ENCODE peak calls at places on chromosomes 6 and 20, in five cellular contexts. M is AG04449, K is GM23338, Y is osteoblast, I is mucosa of descending colon. O is an unnamed sample.

GRCh38 chr6:51936536-51936935 is 150.9 kb downstream of the PKHD1 start:
- DNase-seq in M (no peak), K (no peak), Y (no peak), I (no peak), O (no peak)

GRCh38 chr6:36025260-36025931 is 955 bp upstream of the SLC26A8 start:
- DNase-seq in M (no peak), K (no peak), Y (peak; percentile 90), I (no peak), O (no peak)

GRCh38 chr6:113564401-113565161 is 292.6 kb upstream of the MARCKS start:
- DNase-seq in M (peak; percentile 82), K (peak; percentile 91), Y (peak; percentile 84), I (peak; percentile 61), O (peak; percentile 79)

GRCh38 chr6:26003102-26003694 is 40.6 kb downstream of the TRIM38 start:
- DNase-seq in M (no peak), K (peak; percentile 85), Y (peak; percentile 87), I (peak; percentile 84), O (no peak)

GRCh38 chr6:146700078-146700686 is 101.4 kb downstream of the ADGB start:
- DNase-seq in M (peak; percentile 47), K (peak; percentile 86), Y (peak; percentile 10), I (peak; percentile 91), O (peak; percentile 69)

GRCh38 chr6:167997642-167998041 is at the start of gene KIF25:
- DNase-seq in M (no peak), K (no peak), Y (no peak), I (no peak), O (no peak)

GRCh38 chr6:158283304-158284005 is 28.8 kb upstream of the TULP4 start:
- DNase-seq in M (no peak), K (peak; percentile 54), Y (peak; percentile 58), I (no peak), O (no peak)

GRCh38 chr20:15475483-15475882 is 1097.8 kb downstream of the KIF16B start:
- DNase-seq in M (no peak), K (no peak), Y (no peak), I (peak; percentile 54), O (no peak)

GRCh38 chr20:21808863-21809664 is 103.6 kb downstream of the PAX1 start:
- DNase-seq in M (no peak), K (peak; percentile 89), Y (peak; percentile 57), I (peak; percentile 62), O (no peak)

GRCh38 chr20:44247676-44248419 is 740 bp downstream of the GDAP1L1 start:
- DNase-seq in M (no peak), K (peak; percentile 93), Y (peak; percentile 85), I (no peak), O (no peak)

GRCh38 chr6:16257999-16258708 is 19.8 kb downstream of the GMPR start:
- DNase-seq in M (no peak), K (peak; percentile 51), Y (peak; percentile 62), I (no peak), O (no peak)

GRCh38 chr20:56371977-56372376 is 13.2 kb downstream of the FAM210B start:
- DNase-seq in M (no peak), K (no peak), Y (no peak), I (no peak), O (no peak)

GRCh38 chr20:15005300-15005986 is 668.0 kb upstream of the FLRT3 start:
- DNase-seq in M (no peak), K (no peak), Y (no peak), I (no peak), O (no peak)

GRCh38 chr6:111777357-111777756 is 95.9 kb downstream of the FYN start:
- DNase-seq in M (no peak), K (no peak), Y (no peak), I (no peak), O (no peak)
- TF ChIP-seq CTCF in M (peak; percentile 18), K (peak; percentile 40), Y (peak; percentile 18), I (no peak), O (no peak)

GRCh38 chr6:116779569-116780164 is 14.1 kb upstream of the FAM162B start:
- DNase-seq in M (no peak), K (peak; percentile 85), Y (peak; percentile 29), I (peak; percentile 27), O (no peak)
- TF ChIP-seq CTCF in M (peak; percentile 7), K (peak; percentile 54), Y (peak; percentile 49), I (peak; percentile 11), O (peak; percentile 50)

DNA sequence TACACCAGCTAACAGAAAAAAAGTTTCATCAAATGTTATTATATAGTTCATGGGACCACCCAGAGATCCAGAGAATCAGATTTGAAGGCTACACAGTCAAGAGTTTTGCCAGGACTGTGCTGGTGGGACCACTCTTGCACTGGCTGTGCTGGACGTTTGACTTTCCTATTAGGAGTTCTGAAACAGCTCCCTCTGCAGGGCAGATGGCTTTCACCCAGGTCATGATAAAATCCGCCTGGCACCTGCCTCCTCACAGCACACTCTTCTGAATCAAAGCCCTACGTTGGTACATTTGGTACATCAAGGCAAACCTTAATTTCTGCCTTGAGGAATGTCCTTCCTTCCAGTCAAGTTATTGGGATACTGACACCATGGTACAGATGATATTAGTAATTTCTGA is 302.1 kb downstream of the ZNF217 start:
- DNase-seq in M (no peak), K (peak; percentile 79), Y (no peak), I (peak; percentile 13), O (no peak)
- TF ChIP-seq CTCF in M (no peak), K (peak; percentile 75), Y (peak; percentile 11), I (no peak), O (no peak)

DNA sequence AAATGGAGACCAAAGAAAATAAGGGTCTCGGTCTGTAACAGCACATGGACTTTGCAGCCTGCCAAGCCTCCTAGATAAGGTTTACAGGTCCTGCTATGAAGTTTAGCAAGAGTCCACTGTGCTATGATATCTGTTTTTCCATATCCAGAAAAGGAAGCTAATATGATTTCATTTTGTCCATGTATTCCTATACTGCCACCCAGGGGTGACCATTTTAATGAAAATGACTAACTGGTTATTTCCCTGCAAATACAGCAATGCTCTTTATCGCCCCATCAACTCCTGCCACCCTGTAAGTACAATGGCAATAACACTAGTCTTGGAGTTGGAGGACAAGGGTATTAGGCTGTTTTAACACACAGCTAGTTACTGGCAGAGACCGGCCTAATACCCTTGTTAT is 115.2 kb upstream of the GLP1R start:
- DNase-seq in M (no peak), K (peak; percentile 20), Y (no peak), I (peak; percentile 28), O (no peak)
- TF ChIP-seq CTCF in M (peak; percentile 5), K (no peak), Y (peak; percentile 39), I (no peak), O (peak; percentile 25)

DNA sequence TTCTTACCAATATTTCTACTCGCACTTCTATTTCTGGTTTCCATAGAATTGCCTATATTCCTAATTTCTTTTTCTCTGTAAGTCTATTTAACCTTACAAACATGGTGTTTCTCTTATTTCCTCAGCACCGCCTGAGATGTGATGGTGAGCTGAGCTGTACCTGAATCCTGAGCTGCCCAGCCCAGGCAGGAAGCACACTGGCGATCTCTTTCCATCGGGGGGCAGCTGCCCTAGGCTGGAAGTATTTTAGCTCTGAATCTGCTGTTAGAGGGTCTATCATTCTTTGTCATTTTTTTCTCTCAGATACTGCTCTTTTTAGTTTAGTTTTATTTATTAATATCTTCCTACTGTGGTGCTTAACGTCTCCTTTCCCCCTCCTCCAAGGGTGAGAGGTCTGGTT is 173.4 kb upstream of the SLC35B3 start:
- DNase-seq in M (no peak), K (peak; percentile 51), Y (no peak), I (no peak), O (no peak)
- TF ChIP-seq CTCF in M (no peak), K (peak; percentile 51), Y (no peak), I (no peak), O (no peak)

GRCh38 chr6:38739532-38739931 is 24.4 kb downstream of the DNAH8 start:
- DNase-seq in M (no peak), K (peak; percentile 36), Y (no peak), I (no peak), O (no peak)
- TF ChIP-seq CTCF in M (no peak), K (no peak), Y (peak; percentile 40), I (no peak), O (peak; percentile 47)

GRCh38 chr6:107489636-107490567 is at the start of gene SOBP:
- DNase-seq in M (no peak), K (peak; percentile 72), Y (peak; percentile 93), I (peak; percentile 23), O (no peak)
- TF ChIP-seq CTCF in M (no peak), K (no peak), Y (no peak), I (no peak), O (no peak)

GRCh38 chr20:46049815-46050214 is 20.8 kb downstream of the SLC12A5 start:
- DNase-seq in M (no peak), K (no peak), Y (no peak), I (no peak), O (no peak)

GRCh38 chr20:46050444-46050843 is 21.4 kb downstream of the SLC12A5 start:
- DNase-seq in M (no peak), K (no peak), Y (peak; percentile 14), I (no peak), O (no peak)

GRCh38 chr20:46053416-46053815 is 24.4 kb downstream of the SLC12A5 start:
- DNase-seq in M (no peak), K (no peak), Y (peak; percentile 5), I (no peak), O (no peak)

GRCh38 chr20:46050885-46051284 is 21.9 kb downstream of the SLC12A5 start:
- DNase-seq in M (no peak), K (no peak), Y (peak; percentile 39), I (no peak), O (no peak)

GRCh38 chr20:46051556-46052323 is 22.7 kb downstream of the SLC12A5 start:
- DNase-seq in M (no peak), K (no peak), Y (peak; percentile 87), I (no peak), O (no peak)
- TF ChIP-seq CTCF in M (no peak), K (no peak), Y (no peak), I (no peak), O (no peak)

DNA sequence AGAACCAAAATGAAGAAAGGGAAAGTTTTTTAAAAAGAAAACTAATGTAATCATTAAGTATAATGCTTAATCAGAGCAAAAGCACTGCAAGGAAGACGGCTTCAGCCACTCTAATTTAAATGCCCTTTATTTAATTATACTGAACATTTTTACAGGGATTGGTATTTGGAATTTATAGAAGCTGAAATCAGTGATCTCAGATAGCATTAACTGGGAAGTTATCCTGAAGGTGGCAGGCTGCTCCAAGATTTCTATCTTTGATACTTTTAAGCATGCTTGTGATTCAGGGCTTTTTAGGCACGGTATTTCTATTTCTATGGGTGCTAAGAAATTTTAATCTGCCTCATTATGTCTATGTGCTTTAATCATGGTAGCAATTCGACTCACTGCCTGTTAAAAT is 1.3 kb upstream of the NDUFAF4 start:
- DNase-seq in M (no peak), K (peak; percentile 68), Y (no peak), I (peak; percentile 78), O (peak; percentile 6)
- TF ChIP-seq CTCF in M (peak; percentile 45), K (peak; percentile 71), Y (peak; percentile 58), I (no peak), O (peak; percentile 57)

O was measured in AG04450.